ENCODE peak calls at places on chromosomes 11 and 22, in four cellular contexts. F, B, S and U are unnamed samples.

GRCh38 chr11:62842171-62842717 is 2.9 kb upstream of the WDR74 start:
- DNase-seq in F (no peak), B (no peak), S (no peak), U (peak)

GRCh38 chr11:117528061-117528780 is 200.6 kb downstream of the CEP164 start:
- DNase-seq in F (no peak), B (no peak), S (no peak), U (no peak)

GRCh38 chr11:122308286-122308685 is 192.3 kb upstream of the BLID start:
- DNase-seq in F (no peak), B (no peak), S (no peak), U (no peak)

GRCh38 chr11:120839846-120840402 is 184.0 kb upstream of the TBCEL start:
- DNase-seq in F (no peak), B (no peak), S (no peak), U (no peak)

GRCh38 chr11:77884829-77885190 is 63.9 kb downstream of the AAMDC start:
- DNase-seq in F (no peak), B (no peak), S (no peak), U (no peak)

GRCh38 chr22:49961601-49962011 is 1.0 kb downstream of the PIM3 start:
- DNase-seq in F (no peak), B (no peak), S (no peak), U (no peak)

GRCh38 chr11:78514922-78515502 is 59.7 kb downstream of the NARS2 start:
- DNase-seq in F (no peak), B (no peak), S (no peak), U (no peak)

GRCh38 chr11:116249561-116249960 is 523.2 kb downstream of the BUD13 start:
- DNase-seq in F (no peak), B (no peak), S (no peak), U (no peak)

GRCh38 chr11:63862923-63863322 is 24.0 kb downstream of the MARK2 start:
- DNase-seq in F (no peak), B (no peak), S (peak), U (no peak)

GRCh38 chr11:12727556-12728070 is 53.4 kb downstream of the TEAD1 start:
- DNase-seq in F (no peak), B (no peak), S (no peak), U (no peak)

GRCh38 chr11:123060265-123061000 is 1.5 kb downstream of the HSPA8 start:
- DNase-seq in F (no peak), B (no peak), S (no peak), U (no peak)

GRCh38 chr11:116861539-116861938 is 24.1 kb upstream of the APOA1 start:
- DNase-seq in F (peak), B (no peak), S (no peak), U (no peak)

GRCh38 chr22:39253427-39254070 is 8.8 kb upstream of the PDGFB start:
- DNase-seq in F (peak), B (no peak), S (no peak), U (peak)

GRCh38 chr11:122696662-122697061 is 41.1 kb downstream of the UBASH3B start:
- DNase-seq in F (peak), B (no peak), S (no peak), U (no peak)

GRCh38 chr11:2190670-2191471 is 19.3 kb upstream of the TH start:
- DNase-seq in F (no peak), B (no peak), S (no peak), U (no peak)

GRCh38 chr11:112612283-112612849 is 348.9 kb upstream of the NCAM1 start:
- DNase-seq in F (no peak), B (no peak), S (no peak), U (no peak)

GRCh38 chr11:107591098-107591445 is at the start of gene ELMOD1:
- DNase-seq in F (peak), B (no peak), S (peak), U (peak)

GRCh38 chr22:46407748-46408147 is 72.2 kb downstream of the TRMU start:
- DNase-seq in F (no peak), B (no peak), S (no peak), U (no peak)

GRCh38 chr11:34288482-34288881 is 69.3 kb downstream of the ABTB2 start:
- DNase-seq in F (no peak), B (no peak), S (no peak), U (no peak)
- TF ChIP-seq BHLHE40 in F (no peak), B (no peak), S (no peak), U (no peak)

GRCh38 chr11:17300372-17300771 is 23.8 kb downstream of the NUCB2 start:
- DNase-seq in F (no peak), B (no peak), S (no peak), U (no peak)

GRCh38 chr11:17293308-17293707 is 16.8 kb downstream of the NUCB2 start:
- DNase-seq in F (no peak), B (no peak), S (no peak), U (no peak)

GRCh38 chr11:17294033-17294432 is 17.5 kb downstream of the NUCB2 start:
- DNase-seq in F (no peak), B (no peak), S (no peak), U (no peak)

GRCh38 chr11:17296852-17297559 is 20.5 kb downstream of the NUCB2 start:
- DNase-seq in F (no peak), B (no peak), S (no peak), U (no peak)

GRCh38 chr11:17298302-17298701 is 21.8 kb downstream of the NUCB2 start:
- DNase-seq in F (no peak), B (no peak), S (no peak), U (no peak)
- TF ChIP-seq FOXM1 in F (no peak), B (peak), S (no peak), U (no peak)

DNA sequence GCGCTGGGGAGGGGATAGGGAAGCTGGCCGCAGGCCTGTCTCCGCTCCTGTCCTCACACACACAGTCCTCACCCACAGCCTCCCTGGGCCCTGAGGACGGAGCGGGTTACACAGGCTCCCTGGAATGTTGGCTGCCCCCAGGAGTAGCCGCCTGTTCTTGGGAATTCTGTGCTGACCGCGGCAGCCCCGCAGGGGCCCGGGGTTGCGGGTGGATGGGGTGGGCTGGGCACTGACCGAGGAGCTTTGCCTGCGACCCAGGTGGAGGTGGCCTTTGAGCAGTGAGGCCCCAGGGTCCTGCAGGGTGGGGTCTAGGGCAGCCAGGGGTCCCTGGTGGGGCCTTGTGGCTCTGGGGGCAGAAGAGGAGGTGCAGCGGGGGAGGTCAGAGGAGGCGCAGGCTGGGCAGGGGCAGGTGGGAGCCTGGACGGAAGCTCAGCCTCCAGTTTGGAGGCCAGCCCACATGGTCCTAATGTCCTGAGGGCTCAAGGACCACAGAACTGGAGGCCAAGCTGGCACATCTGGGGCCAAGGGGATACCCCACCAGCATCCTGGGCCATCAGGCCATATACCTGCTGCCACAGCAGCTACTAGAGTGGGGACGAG is 6.6 kb upstream of the MRGPRG start:
- DNase-seq in F (no peak), B (no peak), S (no peak), U (no peak)
- TF ChIP-seq SP1 in F (no peak), B (no peak), S (no peak), U (no peak)

DNA sequence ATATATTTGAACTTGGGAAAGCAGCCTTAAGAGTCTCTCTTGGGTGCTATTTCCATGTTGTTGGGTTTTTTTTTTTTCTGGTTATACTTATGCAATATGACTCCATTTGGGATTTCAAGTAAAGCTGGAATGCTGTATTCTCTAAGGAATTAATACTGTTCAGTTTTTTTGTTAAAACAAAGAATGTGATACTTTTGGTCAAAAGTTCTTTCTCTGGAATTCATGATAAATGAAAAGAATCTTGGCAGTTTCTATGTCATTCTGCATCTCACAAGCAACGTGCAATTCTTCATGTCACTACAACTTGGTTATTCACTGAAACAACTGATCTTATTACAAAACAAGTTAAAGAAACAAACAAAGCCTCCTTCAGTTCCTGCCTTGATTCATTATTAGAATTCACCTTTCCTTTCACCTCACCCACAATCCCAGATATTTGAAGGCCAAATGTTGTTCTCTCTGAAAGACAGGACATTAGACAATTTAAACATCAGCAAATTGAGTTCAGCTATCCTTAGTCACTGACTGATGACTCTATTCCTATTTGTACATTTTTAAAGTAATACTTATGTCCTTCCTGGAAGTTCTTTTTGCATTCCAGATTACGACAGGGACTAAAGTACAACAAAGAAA is 176.2 kb downstream of the SBF2 start:
- DNase-seq in F (no peak), B (no peak), S (peak), U (no peak)
- TF ChIP-seq BHLHE40 in F (no peak), B (no peak), S (no peak), U (no peak)

GRCh38 chr22:29801153-29801552 is 34.0 kb downstream of the UQCR10 start:
- DNase-seq in F (no peak), B (no peak), S (no peak), U (no peak)
- TF ChIP-seq FOXM1 in F (no peak), B (no peak), S (no peak), U (no peak)

DNA sequence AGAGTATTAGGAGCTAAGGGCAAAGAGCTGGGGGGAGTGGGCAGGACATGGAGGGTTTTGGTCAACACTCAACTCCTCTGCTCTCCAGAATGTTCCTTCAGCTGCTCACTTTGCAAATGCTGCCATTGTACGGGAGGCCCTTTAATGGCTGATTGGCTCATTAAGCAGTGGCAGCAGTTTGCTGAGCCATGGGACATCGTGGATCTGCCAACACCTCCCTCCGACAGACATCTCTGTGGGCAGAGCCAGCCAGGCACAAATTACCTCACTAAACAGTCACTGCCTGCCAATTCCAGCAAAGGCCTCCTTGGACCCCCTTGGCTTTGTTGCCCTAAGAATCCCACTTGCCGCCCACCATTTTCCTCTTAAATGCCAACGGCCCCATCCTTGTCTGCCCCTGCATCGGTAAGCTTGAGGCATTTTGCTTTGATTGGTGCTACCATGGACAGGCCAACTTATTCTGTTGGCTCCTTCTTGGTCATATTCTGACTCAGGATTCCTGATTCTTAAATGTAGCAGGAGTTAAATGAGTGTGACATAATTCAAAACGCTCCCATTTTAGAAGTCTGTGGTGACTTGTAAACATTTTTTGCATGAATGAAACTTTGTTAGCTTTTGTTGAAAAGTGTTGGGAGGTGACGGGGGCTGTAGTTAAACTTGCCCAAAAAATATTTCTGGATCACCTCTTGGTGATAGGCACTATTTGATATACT is 57.5 kb upstream of the LMO2 start:
- DNase-seq in F (no peak), B (no peak), S (no peak), U (no peak)
- TF ChIP-seq SP1 in F (no peak), B (no peak), S (no peak), U (no peak)

DNA sequence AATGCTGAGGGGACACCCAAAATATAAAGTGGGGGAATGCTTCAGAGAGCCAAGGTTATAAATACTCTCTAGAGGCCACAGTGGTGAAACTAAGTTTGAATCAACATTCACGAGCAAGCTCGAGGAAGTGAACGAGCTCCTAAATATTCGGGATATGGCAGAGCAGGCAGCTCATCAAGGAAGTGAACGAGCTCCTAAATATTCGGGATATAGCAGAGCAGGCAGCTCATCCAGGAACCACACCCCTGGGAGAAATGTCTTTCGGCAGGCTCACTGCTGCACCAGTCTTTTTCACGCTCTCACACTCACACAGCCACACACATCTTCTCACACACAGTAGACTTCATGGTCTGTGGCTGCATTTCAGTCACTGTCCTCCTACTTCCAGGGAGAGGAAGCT is 787.5 kb downstream of the OPCML start:
- DNase-seq in F (no peak), B (no peak), S (no peak), U (no peak)
- TF ChIP-seq BHLHE40 in F (no peak), B (no peak), S (no peak), U (no peak)

GRCh38 chr22:29353286-29353685 is 35.1 kb downstream of the AP1B1 start:
- DNase-seq in F (no peak), B (no peak), S (no peak), U (no peak)
- TF ChIP-seq FOXM1 in F (no peak), B (no peak), S (no peak), U (no peak)

GRCh38 chr22:18114495-18114894 is 3.9 kb downstream of the TUBA8 start:
- DNase-seq in F (no peak), B (no peak), S (no peak), U (no peak)
- TF ChIP-seq SP1 in F (no peak), B (no peak), S (no peak), U (no peak)

DNA sequence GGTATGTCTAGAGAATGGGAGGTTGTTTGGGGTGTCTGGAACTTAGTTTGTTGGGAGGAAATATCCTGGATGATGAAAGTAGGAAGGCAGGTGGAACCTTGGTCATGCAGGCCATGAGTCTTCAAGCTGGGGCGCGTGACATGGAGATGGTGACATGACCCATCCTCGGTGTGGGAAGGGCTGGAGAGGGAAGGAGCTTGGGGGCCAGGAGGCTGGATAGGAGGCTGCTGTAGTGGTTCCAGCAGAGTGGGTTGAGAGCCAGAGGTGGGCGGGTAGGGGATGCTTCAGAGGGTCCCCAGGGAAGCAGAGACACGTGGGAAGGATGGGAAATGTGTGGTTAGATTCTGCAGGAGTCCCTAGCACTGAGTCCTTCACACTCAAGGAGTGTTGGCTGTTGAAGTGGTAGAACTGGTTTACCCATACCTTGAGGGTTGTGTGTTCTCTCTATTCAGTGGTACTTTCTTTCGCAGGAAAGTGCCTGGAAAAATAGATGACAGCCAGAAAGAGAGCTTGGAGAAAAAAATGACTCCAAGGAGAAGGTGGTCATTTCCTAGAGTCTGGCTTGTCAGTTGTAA is 56.8 kb downstream of the LDLRAD3 start:
- DNase-seq in F (no peak), B (no peak), S (no peak), U (no peak)
- TF ChIP-seq BHLHE40 in F (no peak), B (no peak), S (no peak), U (no peak)